ENCODE peak calls at places on chromosomes 6 and 20, in ten cellular contexts. One of them, this sample, is unnamed.
A peak's percentile ranks its signal among the peaks of the same experiment; 100 is the strongest.

GRCh38 chr6:168374051-168374502 is 54.5 kb upstream of the DACT2 start:
- DNase-seq in immature natural killer cell: no peak
- DNase-seq in NCI-H1105: no peak
- DNase-seq in body of pancreas: no peak
- DNase-seq in activated T-cell treated with anti-CD3 and anti-CD28 coated beads for 1 hour: no peak
- DNase-seq in effector CD4-positive, alpha-beta T cell: no peak
- DNase-seq in tibial artery: no peak
- DNase-seq in NCI-H345: peak; percentile 63
- DNase-seq in NCI-H1092: peak; percentile 57
- DNase-seq in neural crest cell: no peak
- DNase-seq in this sample: no peak

GRCh38 chr20:36527331-36528125 is 13.8 kb upstream of the MYL9 start:
- DNase-seq in NCI-H345: no peak
- DNase-seq in effector CD4-positive, alpha-beta T cell: no peak
- DNase-seq in tibial artery: peak; percentile 56
- DNase-seq in body of pancreas: peak; percentile 67
- DNase-seq in NCI-H1105: no peak
- DNase-seq in NCI-H1092: no peak
- DNase-seq in activated T-cell treated with anti-CD3 and anti-CD28 coated beads for 1 hour: no peak
- DNase-seq in immature natural killer cell: no peak
- DNase-seq in neural crest cell: no peak
- DNase-seq in this sample: no peak

GRCh38 chr6:100986921-100987320 is 105.8 kb upstream of the ASCC3 start:
- DNase-seq in body of pancreas: no peak
- DNase-seq in effector CD4-positive, alpha-beta T cell: no peak
- DNase-seq in NCI-H1105: no peak
- DNase-seq in neural crest cell: no peak
- DNase-seq in NCI-H1092: no peak
- DNase-seq in NCI-H345: no peak
- DNase-seq in immature natural killer cell: no peak
- DNase-seq in activated T-cell treated with anti-CD3 and anti-CD28 coated beads for 1 hour: no peak
- DNase-seq in tibial artery: no peak
- DNase-seq in this sample: no peak

GRCh38 chr6:35561113-35561512 is 48.4 kb upstream of the TULP1 start:
- DNase-seq in activated T-cell treated with anti-CD3 and anti-CD28 coated beads for 1 hour: no peak
- DNase-seq in tibial artery: no peak
- DNase-seq in immature natural killer cell: no peak
- DNase-seq in NCI-H1092: no peak
- DNase-seq in body of pancreas: no peak
- DNase-seq in NCI-H345: no peak
- DNase-seq in neural crest cell: no peak
- DNase-seq in effector CD4-positive, alpha-beta T cell: no peak
- DNase-seq in NCI-H1105: no peak
- DNase-seq in this sample: no peak

GRCh38 chr6:26183581-26184408 is 96.6 kb downstream of the HFE start:
- DNase-seq in effector CD4-positive, alpha-beta T cell: no peak
- DNase-seq in body of pancreas: peak; percentile 74
- DNase-seq in tibial artery: peak; percentile 82
- DNase-seq in NCI-H1092: no peak
- DNase-seq in neural crest cell: peak; percentile 47
- DNase-seq in immature natural killer cell: peak; percentile 77
- DNase-seq in activated T-cell treated with anti-CD3 and anti-CD28 coated beads for 1 hour: no peak
- DNase-seq in NCI-H1105: peak; percentile 85
- DNase-seq in NCI-H345: no peak
- DNase-seq in this sample: peak; percentile 87

GRCh38 chr20:15144911-15145310 is 807.5 kb upstream of the FLRT3 start:
- DNase-seq in NCI-H1092: no peak
- DNase-seq in NCI-H1105: no peak
- DNase-seq in neural crest cell: no peak
- DNase-seq in body of pancreas: peak; percentile 54
- DNase-seq in immature natural killer cell: no peak
- DNase-seq in activated T-cell treated with anti-CD3 and anti-CD28 coated beads for 1 hour: no peak
- DNase-seq in NCI-H345: no peak
- DNase-seq in effector CD4-positive, alpha-beta T cell: no peak
- DNase-seq in tibial artery: no peak
- DNase-seq in this sample: no peak

GRCh38 chr20:47159166-47159565 is 197.3 kb downstream of the ZMYND8 start:
- DNase-seq in tibial artery: no peak
- DNase-seq in body of pancreas: no peak
- DNase-seq in activated T-cell treated with anti-CD3 and anti-CD28 coated beads for 1 hour: no peak
- DNase-seq in effector CD4-positive, alpha-beta T cell: no peak
- DNase-seq in NCI-H1105: no peak
- DNase-seq in neural crest cell: no peak
- DNase-seq in NCI-H1092: no peak
- DNase-seq in NCI-H345: no peak
- DNase-seq in immature natural killer cell: no peak
- DNase-seq in this sample: no peak

GRCh38 chr6:149071997-149072396 is 245.5 kb upstream of the TAB2 start:
- DNase-seq in NCI-H345: no peak
- DNase-seq in NCI-H1105: no peak
- DNase-seq in neural crest cell: no peak
- DNase-seq in activated T-cell treated with anti-CD3 and anti-CD28 coated beads for 1 hour: no peak
- DNase-seq in tibial artery: no peak
- DNase-seq in body of pancreas: no peak
- DNase-seq in immature natural killer cell: no peak
- DNase-seq in effector CD4-positive, alpha-beta T cell: no peak
- DNase-seq in NCI-H1092: no peak
- DNase-seq in this sample: no peak

GRCh38 chr6:138001750-138002349 is 105.4 kb downstream of the PERP start:
- DNase-seq in NCI-H345: peak; percentile 69
- DNase-seq in body of pancreas: peak; percentile 72
- DNase-seq in NCI-H1105: peak; percentile 61
- DNase-seq in neural crest cell: peak; percentile 60
- DNase-seq in tibial artery: no peak
- DNase-seq in NCI-H1092: peak; percentile 16
- DNase-seq in effector CD4-positive, alpha-beta T cell: peak; percentile 44
- DNase-seq in activated T-cell treated with anti-CD3 and anti-CD28 coated beads for 1 hour: peak; percentile 60
- DNase-seq in immature natural killer cell: peak; percentile 51
- DNase-seq in this sample: no peak

GRCh38 chr20:17806739-17807441 is 107.1 kb downstream of the BANF2 start:
- DNase-seq in tibial artery: peak; percentile 83
- DNase-seq in activated T-cell treated with anti-CD3 and anti-CD28 coated beads for 1 hour: no peak
- DNase-seq in body of pancreas: peak; percentile 95
- DNase-seq in NCI-H345: no peak
- DNase-seq in NCI-H1105: no peak
- DNase-seq in neural crest cell: no peak
- DNase-seq in effector CD4-positive, alpha-beta T cell: no peak
- DNase-seq in immature natural killer cell: no peak
- DNase-seq in NCI-H1092: no peak
- DNase-seq in this sample: peak; percentile 88

GRCh38 chr20:41169791-41170351 is 32.5 kb downstream of the PLCG1 start:
- DNase-seq in tibial artery: peak; percentile 61
- DNase-seq in body of pancreas: no peak
- DNase-seq in activated T-cell treated with anti-CD3 and anti-CD28 coated beads for 1 hour: no peak
- DNase-seq in NCI-H1105: no peak
- DNase-seq in NCI-H1092: no peak
- DNase-seq in neural crest cell: no peak
- DNase-seq in immature natural killer cell: no peak
- DNase-seq in effector CD4-positive, alpha-beta T cell: no peak
- DNase-seq in NCI-H345: no peak
- DNase-seq in this sample: peak; percentile 72

GRCh38 chr6:139679516-139680179 is 305.2 kb upstream of the CITED2 start:
- DNase-seq in NCI-H1092: no peak
- DNase-seq in tibial artery: no peak
- DNase-seq in NCI-H1105: no peak
- DNase-seq in body of pancreas: no peak
- DNase-seq in effector CD4-positive, alpha-beta T cell: no peak
- DNase-seq in immature natural killer cell: no peak
- DNase-seq in activated T-cell treated with anti-CD3 and anti-CD28 coated beads for 1 hour: no peak
- DNase-seq in NCI-H345: no peak
- DNase-seq in neural crest cell: no peak
- DNase-seq in this sample: no peak

GRCh38 chr20:24968278-24968677 is 19.2 kb downstream of the CST7 start:
- DNase-seq in NCI-H1105: peak; percentile 49
- DNase-seq in tibial artery: peak; percentile 37
- DNase-seq in body of pancreas: no peak
- DNase-seq in activated T-cell treated with anti-CD3 and anti-CD28 coated beads for 1 hour: no peak
- DNase-seq in NCI-H1092: no peak
- DNase-seq in effector CD4-positive, alpha-beta T cell: no peak
- DNase-seq in immature natural killer cell: no peak
- DNase-seq in NCI-H345: peak; percentile 41
- DNase-seq in neural crest cell: no peak
- DNase-seq in this sample: no peak

GRCh38 chr20:7984192-7984591 is 35.4 kb downstream of the TMX4 start:
- DNase-seq in NCI-H1105: no peak
- DNase-seq in NCI-H345: no peak
- DNase-seq in neural crest cell: no peak
- DNase-seq in effector CD4-positive, alpha-beta T cell: no peak
- DNase-seq in activated T-cell treated with anti-CD3 and anti-CD28 coated beads for 1 hour: no peak
- DNase-seq in body of pancreas: no peak
- DNase-seq in NCI-H1092: no peak
- DNase-seq in tibial artery: no peak
- DNase-seq in immature natural killer cell: no peak
- DNase-seq in this sample: no peak

GRCh38 chr20:2575682-2576081 is 39.3 kb downstream of the TMC2 start:
- DNase-seq in NCI-H345: no peak
- DNase-seq in NCI-H1092: no peak
- DNase-seq in immature natural killer cell: no peak
- DNase-seq in NCI-H1105: no peak
- DNase-seq in neural crest cell: no peak
- DNase-seq in activated T-cell treated with anti-CD3 and anti-CD28 coated beads for 1 hour: no peak
- DNase-seq in effector CD4-positive, alpha-beta T cell: no peak
- DNase-seq in tibial artery: no peak
- DNase-seq in body of pancreas: no peak
- DNase-seq in this sample: no peak